ENCODE peak calls at places on chromosomes 16 and 17, in five cellular contexts. V is lower leg skin, F is kidney, T is posterior cingulate gyrus, S is OCI-LY7. P is an unnamed sample.

GRCh38 chr17:19672009-19672837 is 23.7 kb downstream of the ALDH3A2 start:
- DNase-seq in V (peak; percentile 89), F (peak; percentile 72), T (peak; percentile 79), S (no peak), P (peak; percentile 55)

GRCh38 chr16:74954763-74955162 is 30.2 kb downstream of the WDR59 start:
- DNase-seq in V (peak; percentile 18), F (no peak), T (no peak), S (no peak), P (no peak)

GRCh38 chr17:17737938-17738894 is 57.0 kb downstream of the RAI1 start:
- DNase-seq in V (no peak), F (peak; percentile 93), T (no peak), S (no peak), P (no peak)

GRCh38 chr17:61739002-61739401 is 124.3 kb downstream of the BRIP1 start:
- DNase-seq in V (no peak), F (no peak), T (no peak), S (no peak), P (no peak)

GRCh38 chr17:29089601-29090044 is 46.7 kb downstream of the PIPOX start:
- DNase-seq in V (no peak), F (no peak), T (peak; percentile 93), S (no peak), P (no peak)

GRCh38 chr17:39739020-39739884 is 1.5 kb downstream of the GRB7 start:
- DNase-seq in V (peak; percentile 95), F (peak; percentile 94), T (peak; percentile 80), S (peak; percentile 45), P (no peak)

GRCh38 chr17:76504117-76504516 is 2.9 kb upstream of the RHBDF2 start:
- DNase-seq in V (no peak), F (no peak), T (no peak), S (peak; percentile 61), P (peak; percentile 75)

GRCh38 chr17:57535652-57536018 is 209.5 kb downstream of the CCDC182 start:
- DNase-seq in V (no peak), F (no peak), T (peak; percentile 52), S (no peak), P (no peak)

GRCh38 chr17:66614469-66614868 is 220.4 kb upstream of the CACNG5 start:
- DNase-seq in V (no peak), F (no peak), T (no peak), S (peak; percentile 5), P (no peak)

GRCh38 chr17:36641877-36642845 is 40.8 kb downstream of the MRM1 start:
- DNase-seq in V (no peak), F (no peak), T (no peak), S (no peak), P (no peak)

GRCh38 chr17:76720941-76721340 is 5.5 kb downstream of the JMJD6 start:
- DNase-seq in V (no peak), F (no peak), T (no peak), S (no peak), P (no peak)

GRCh38 chr17:50346313-50347086 is 574 bp downstream of the XYLT2 start:
- DNase-seq in V (peak; percentile 90), F (peak; percentile 88), T (peak; percentile 91), S (no peak), P (peak; percentile 81)

GRCh38 chr16:11852092-11852809 is 909 bp upstream of the RSL1D1 start:
- DNase-seq in V (no peak), F (no peak), T (no peak), S (peak; percentile 15), P (peak; percentile 53)

GRCh38 chr17:77387891-77388290 is 247.1 kb downstream of the SEC14L1 start:
- DNase-seq in V (no peak), F (no peak), T (no peak), S (no peak), P (no peak)

GRCh38 chr17:6096201-6097004 is 26.2 kb downstream of the WSCD1 start:
- DNase-seq in V (no peak), F (peak; percentile 34), T (peak; percentile 80), S (no peak), P (no peak)

GRCh38 chr17:28811594-28812135 is 30.9 kb downstream of the FAM222B start:
- DNase-seq in V (no peak), F (no peak), T (no peak), S (peak; percentile 19), P (peak; percentile 50)

GRCh38 chr17:14813649-14814048 is 451.5 kb downstream of the PMP22 start:
- DNase-seq in V (no peak), F (no peak), T (no peak), S (peak; percentile 68), P (peak; percentile 86)

GRCh38 chr16:1745181-1745899 is 26.0 kb downstream of the NME3 start:
- DNase-seq in V (peak; percentile 76), F (no peak), T (no peak), S (no peak), P (no peak)

GRCh38 chr16:16021988-16022682 is 72.7 kb downstream of the ABCC1 start:
- DNase-seq in V (peak; percentile 98), F (peak; percentile 98), T (peak; percentile 96), S (peak; percentile 60), P (no peak)

GRCh38 chr16:89155184-89155679 is 16.3 kb upstream of the CDH15 start:
- DNase-seq in V (peak; percentile 95), F (peak; percentile 92), T (no peak), S (no peak), P (no peak)

GRCh38 chr17:75604034-75604695 is 16.6 kb downstream of the MYO15B start:
- DNase-seq in V (no peak), F (no peak), T (no peak), S (no peak), P (no peak)

GRCh38 chr16:47920709-47921108 is 235.1 kb downstream of the ABCC12 start:
- DNase-seq in V (no peak), F (no peak), T (no peak), S (no peak), P (peak; percentile 32)

GRCh38 chr16:87410530-87410929 is 18.4 kb downstream of the MAP1LC3B start:
- DNase-seq in V (peak; percentile 78), F (peak; percentile 59), T (no peak), S (no peak), P (no peak)

GRCh38 chr17:75001915-75002843 is 10.3 kb upstream of the MRPL58 start:
- DNase-seq in V (no peak), F (no peak), T (no peak), S (no peak), P (no peak)

GRCh38 chr16:84597518-84598390 is 20.1 kb downstream of the COTL1 start:
- DNase-seq in V (no peak), F (no peak), T (peak; percentile 71), S (peak; percentile 86), P (peak; percentile 79)

GRCh38 chr16:86732621-86733297 is 154.4 kb downstream of the FOXL1 start:
- DNase-seq in V (no peak), F (no peak), T (peak; percentile 90), S (no peak), P (no peak)

GRCh38 chr17:7260151-7260550 is 2.1 kb downstream of the CLDN7 start:
- DNase-seq in V (no peak), F (no peak), T (peak; percentile 40), S (no peak), P (no peak)

GRCh38 chr17:32463304-32463703 is 19.0 kb downstream of the PSMD11 start:
- DNase-seq in V (no peak), F (no peak), T (no peak), S (no peak), P (no peak)

GRCh38 chr16:67708368-67708771 is 10.7 kb downstream of the GFOD2 start:
- DNase-seq in V (no peak), F (no peak), T (no peak), S (no peak), P (no peak)

GRCh38 chr17:42928714-42929496 is 28.3 kb downstream of the G6PC1 start:
- DNase-seq in V (no peak), F (no peak), T (peak; percentile 22), S (peak; percentile 87), P (peak; percentile 82)

GRCh38 chr17:63450551-63450950 is 4.4 kb upstream of the CYB561 start:
- DNase-seq in V (no peak), F (no peak), T (peak; percentile 46), S (no peak), P (no peak)

GRCh38 chr17:35214631-35215273 is 20.6 kb upstream of the SLC35G3 start:
- DNase-seq in V (no peak), F (no peak), T (no peak), S (no peak), P (no peak)

GRCh38 chr17:42675348-42675983 is 1.3 kb downstream of the PLEKHH3 start:
- DNase-seq in V (no peak), F (peak; percentile 72), T (peak; percentile 84), S (peak; percentile 33), P (no peak)

GRCh38 chr16:77860944-77861343 is 72.6 kb downstream of the VAT1L start:
- DNase-seq in V (no peak), F (no peak), T (no peak), S (no peak), P (no peak)

GRCh38 chr17:30476726-30477082 is 504 bp upstream of the GOSR1 start:
- DNase-seq in V (no peak), F (no peak), T (peak; percentile 77), S (peak; percentile 11), P (peak; percentile 51)